ENCODE peak calls at places on chromosomes 6 and 20, in six cellular contexts. One of them, this sample, is unnamed. For H3K9me3, the result is how much of the 10 kb centered on the place peaks cover.

GRCh38 chr6:35049885-35050284 is 91.3 kb downstream of the TCP11 start:
- DNase-seq in heart right ventricle: peak
- DNase-seq in tibial artery: peak
- DNase-seq in lower lobe of right lung: no peak
- DNase-seq in MM.1S: no peak
- DNase-seq in suprapubic skin: no peak
- DNase-seq in this sample: no peak

GRCh38 chr6:117265425-117266266 is at the start of gene VGLL2:
- DNase-seq in MM.1S: peak
- DNase-seq in heart right ventricle: peak
- DNase-seq in lower lobe of right lung: peak
- DNase-seq in tibial artery: no peak
- DNase-seq in suprapubic skin: peak
- DNase-seq in this sample: no peak

GRCh38 chr6:150490586-150490985 is 109.1 kb upstream of the PLEKHG1 start:
- DNase-seq in lower lobe of right lung: no peak
- DNase-seq in heart right ventricle: no peak
- DNase-seq in suprapubic skin: no peak
- DNase-seq in tibial artery: no peak
- DNase-seq in MM.1S: no peak
- DNase-seq in this sample: no peak

GRCh38 chr20:5127204-5127858 is 523 bp downstream of the CDS2 start:
- DNase-seq in heart right ventricle: peak
- DNase-seq in suprapubic skin: peak
- DNase-seq in tibial artery: peak
- DNase-seq in lower lobe of right lung: peak
- DNase-seq in MM.1S: peak
- DNase-seq in this sample: peak

GRCh38 chr20:40809361-40809760 is 120.3 kb upstream of the MAFB start:
- DNase-seq in suprapubic skin: no peak
- DNase-seq in lower lobe of right lung: no peak
- DNase-seq in MM.1S: no peak
- DNase-seq in tibial artery: no peak
- DNase-seq in heart right ventricle: no peak
- DNase-seq in this sample: no peak

GRCh38 chr6:4607026-4607704 is 169.0 kb upstream of the CDYL start:
- DNase-seq in lower lobe of right lung: no peak
- DNase-seq in tibial artery: no peak
- DNase-seq in MM.1S: no peak
- DNase-seq in heart right ventricle: peak
- DNase-seq in suprapubic skin: no peak
- DNase-seq in this sample: no peak

GRCh38 chr6:148868314-148868713 is 121.5 kb downstream of the UST start:
- DNase-seq in tibial artery: no peak
- DNase-seq in MM.1S: no peak
- DNase-seq in suprapubic skin: no peak
- DNase-seq in lower lobe of right lung: no peak
- DNase-seq in heart right ventricle: no peak
- DNase-seq in this sample: no peak

GRCh38 chr20:63521602-63522001 is 1.0 kb downstream of the PPDPF start:
- DNase-seq in lower lobe of right lung: peak
- DNase-seq in tibial artery: no peak
- DNase-seq in heart right ventricle: peak
- DNase-seq in MM.1S: no peak
- DNase-seq in suprapubic skin: no peak
- DNase-seq in this sample: no peak

GRCh38 chr6:71289039-71289801 is 609 bp downstream of the OGFRL1 start:
- DNase-seq in lower lobe of right lung: peak
- DNase-seq in tibial artery: peak
- DNase-seq in suprapubic skin: peak
- DNase-seq in heart right ventricle: peak
- DNase-seq in MM.1S: peak
- DNase-seq in this sample: peak

GRCh38 chr6:16639689-16640480 is 121.4 kb downstream of the ATXN1 start:
- DNase-seq in lower lobe of right lung: no peak
- DNase-seq in suprapubic skin: no peak
- DNase-seq in tibial artery: no peak
- DNase-seq in MM.1S: no peak
- DNase-seq in heart right ventricle: no peak
- DNase-seq in this sample: no peak

GRCh38 chr20:32589769-32590168 is 4.6 kb upstream of the NOL4L start:
- DNase-seq in tibial artery: no peak
- DNase-seq in heart right ventricle: no peak
- DNase-seq in lower lobe of right lung: no peak
- DNase-seq in MM.1S: no peak
- DNase-seq in suprapubic skin: no peak
- DNase-seq in this sample: no peak

GRCh38 chr6:166419268-166419667 is 36.5 kb upstream of the MPC1 start:
- DNase-seq in suprapubic skin: no peak
- DNase-seq in lower lobe of right lung: no peak
- DNase-seq in MM.1S: peak
- DNase-seq in heart right ventricle: no peak
- DNase-seq in tibial artery: peak
- DNase-seq in this sample: no peak

GRCh38 chr6:111737065-111737521 is 131.4 kb upstream of the TRAF3IP2 start:
- DNase-seq in suprapubic skin: no peak
- DNase-seq in heart right ventricle: no peak
- DNase-seq in lower lobe of right lung: no peak
- DNase-seq in MM.1S: no peak
- DNase-seq in tibial artery: no peak
- DNase-seq in this sample: no peak

GRCh38 chr6:166338854-166339253 is 3.5 kb downstream of the SFT2D1 start:
- DNase-seq in lower lobe of right lung: no peak
- DNase-seq in MM.1S: no peak
- DNase-seq in tibial artery: no peak
- DNase-seq in suprapubic skin: no peak
- DNase-seq in heart right ventricle: no peak
- DNase-seq in this sample: no peak

GRCh38 chr6:118017301-118017854 is 110.3 kb downstream of the SLC35F1 start:
- DNase-seq in tibial artery: no peak
- DNase-seq in suprapubic skin: no peak
- DNase-seq in MM.1S: no peak
- DNase-seq in lower lobe of right lung: no peak
- DNase-seq in heart right ventricle: no peak
- DNase-seq in this sample: no peak

GRCh38 chr6:21383499-21384085 is 210.0 kb upstream of the SOX4 start:
- DNase-seq in tibial artery: no peak
- DNase-seq in lower lobe of right lung: no peak
- DNase-seq in heart right ventricle: no peak
- DNase-seq in MM.1S: no peak
- DNase-seq in suprapubic skin: no peak
- DNase-seq in this sample: no peak

GRCh38 chr6:2848851-2849250 is 7.2 kb upstream of the SERPINB1 start:
- DNase-seq in suprapubic skin: no peak
- DNase-seq in MM.1S: peak
- DNase-seq in tibial artery: no peak
- DNase-seq in heart right ventricle: no peak
- DNase-seq in lower lobe of right lung: no peak
- DNase-seq in this sample: no peak

GRCh38 chr6:140079328-140079727 is 704.9 kb upstream of the CITED2 start:
- DNase-seq in lower lobe of right lung: no peak
- DNase-seq in MM.1S: no peak
- DNase-seq in tibial artery: no peak
- DNase-seq in suprapubic skin: no peak
- DNase-seq in heart right ventricle: peak
- DNase-seq in this sample: no peak

GRCh38 chr6:74735304-74735703 is 470.5 kb downstream of the COL12A1 start:
- DNase-seq in lower lobe of right lung: no peak
- DNase-seq in MM.1S: no peak
- DNase-seq in tibial artery: peak
- DNase-seq in heart right ventricle: no peak
- DNase-seq in suprapubic skin: peak
- DNase-seq in this sample: no peak

DNA sequence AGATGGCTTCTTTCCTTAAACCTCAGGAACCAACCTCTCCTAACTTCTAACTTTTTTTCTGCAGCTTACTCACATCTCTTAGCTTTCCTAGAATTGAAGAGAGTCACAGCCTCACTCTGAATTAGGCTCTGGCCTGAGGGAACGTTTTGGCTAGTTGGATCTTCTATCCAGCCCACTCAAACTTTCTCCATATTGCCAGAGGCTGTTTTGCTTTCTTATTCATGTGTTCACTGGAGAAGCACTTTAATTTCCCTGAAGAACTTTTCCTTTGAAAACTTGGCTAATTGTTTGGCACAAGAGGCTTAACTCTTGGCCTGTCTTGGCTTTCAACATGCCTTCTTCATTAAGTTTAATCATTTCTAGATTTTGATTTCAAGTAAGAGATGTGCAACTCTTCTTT is 138.2 kb upstream of the PLCB4 start:
- DNase-seq in suprapubic skin: no peak
- DNase-seq in lower lobe of right lung: no peak
- DNase-seq in tibial artery: no peak
- DNase-seq in MM.1S: no peak
- DNase-seq in heart right ventricle: no peak
- DNase-seq in this sample: no peak
- H3K9me3 ChIP-seq in suprapubic skin: under half
- H3K9me3 ChIP-seq in lower lobe of right lung: under half
- H3K9me3 ChIP-seq in tibial artery: under half
- H3K9me3 ChIP-seq in MM.1S: under half
- H3K9me3 ChIP-seq in heart right ventricle: under half
- H3K9me3 ChIP-seq in this sample: under half

DNA sequence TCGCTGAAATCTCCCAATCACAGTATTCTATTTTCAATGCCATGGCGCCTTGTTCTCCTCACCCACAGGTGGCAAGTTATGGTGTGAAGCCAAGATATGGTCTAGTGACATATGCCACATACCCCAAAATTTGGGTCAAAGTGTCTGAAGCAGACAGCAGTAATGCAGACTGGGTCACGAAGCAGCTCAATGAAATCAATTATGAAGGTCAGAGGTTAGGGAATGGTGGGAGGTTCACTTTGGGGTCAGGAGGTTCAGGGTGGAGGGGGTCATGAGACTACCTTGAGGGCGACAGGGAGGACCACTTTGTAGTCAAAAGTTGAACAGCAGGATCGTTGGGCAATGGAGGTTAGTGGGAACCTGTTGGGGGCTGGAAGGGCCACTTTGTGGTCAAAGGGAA is 2.4 kb downstream of the CFB start:
- DNase-seq in MM.1S: no peak
- DNase-seq in heart right ventricle: no peak
- DNase-seq in tibial artery: no peak
- DNase-seq in lower lobe of right lung: no peak
- DNase-seq in suprapubic skin: no peak
- DNase-seq in this sample: no peak
- H3K9me3 ChIP-seq in MM.1S: under half
- H3K9me3 ChIP-seq in heart right ventricle: under half
- H3K9me3 ChIP-seq in tibial artery: under half
- H3K9me3 ChIP-seq in lower lobe of right lung: under half
- H3K9me3 ChIP-seq in suprapubic skin: under half
- H3K9me3 ChIP-seq in this sample: under half

GRCh38 chr20:50339196-50339901 is 148.7 kb downstream of the CEBPB start:
- DNase-seq in suprapubic skin: no peak
- DNase-seq in tibial artery: no peak
- DNase-seq in lower lobe of right lung: no peak
- DNase-seq in MM.1S: no peak
- DNase-seq in heart right ventricle: no peak
- DNase-seq in this sample: no peak

GRCh38 chr20:50337521-50338466 is 147.2 kb downstream of the CEBPB start:
- DNase-seq in tibial artery: no peak
- DNase-seq in heart right ventricle: no peak
- DNase-seq in suprapubic skin: no peak
- DNase-seq in lower lobe of right lung: no peak
- DNase-seq in MM.1S: no peak
- DNase-seq in this sample: no peak

GRCh38 chr20:50340586-50340985 is 150.0 kb downstream of the CEBPB start:
- DNase-seq in tibial artery: no peak
- DNase-seq in lower lobe of right lung: no peak
- DNase-seq in suprapubic skin: no peak
- DNase-seq in MM.1S: no peak
- DNase-seq in heart right ventricle: no peak
- DNase-seq in this sample: no peak

GRCh38 chr20:50336631-50337030 is 146.0 kb downstream of the CEBPB start:
- DNase-seq in suprapubic skin: no peak
- DNase-seq in heart right ventricle: no peak
- DNase-seq in tibial artery: no peak
- DNase-seq in MM.1S: no peak
- DNase-seq in lower lobe of right lung: no peak
- DNase-seq in this sample: no peak

GRCh38 chr20:50338479-50339195 is 148.0 kb downstream of the CEBPB start:
- DNase-seq in suprapubic skin: no peak
- DNase-seq in MM.1S: peak
- DNase-seq in heart right ventricle: no peak
- DNase-seq in lower lobe of right lung: no peak
- DNase-seq in tibial artery: no peak
- DNase-seq in this sample: no peak
- H3K9me3 ChIP-seq in suprapubic skin: under half
- H3K9me3 ChIP-seq in MM.1S: under half
- H3K9me3 ChIP-seq in heart right ventricle: under half
- H3K9me3 ChIP-seq in lower lobe of right lung: under half
- H3K9me3 ChIP-seq in tibial artery: under half
- H3K9me3 ChIP-seq in this sample: under half

DNA sequence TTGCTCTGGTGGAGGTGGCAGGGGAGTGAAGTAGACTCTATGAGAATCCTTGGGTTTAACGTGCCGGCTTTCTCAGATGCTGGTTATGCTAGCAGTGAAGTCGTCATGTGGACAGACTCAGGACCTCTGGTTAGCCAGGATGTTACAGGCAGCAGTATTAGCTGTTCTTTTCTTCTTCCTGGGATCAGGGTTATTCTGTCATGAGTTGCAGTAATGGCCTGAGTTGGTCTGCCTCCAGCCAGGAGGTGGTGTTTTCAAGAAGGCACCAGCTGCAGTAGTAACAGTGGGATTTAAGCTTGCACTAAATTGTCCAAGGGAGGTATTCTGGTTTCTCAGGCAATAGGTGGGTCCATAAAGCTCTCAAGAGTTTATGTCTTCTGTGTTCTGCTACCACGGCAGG is 56.7 kb downstream of the HDDC2 start:
- DNase-seq in suprapubic skin: no peak
- DNase-seq in MM.1S: no peak
- DNase-seq in tibial artery: no peak
- DNase-seq in heart right ventricle: no peak
- DNase-seq in lower lobe of right lung: no peak
- DNase-seq in this sample: no peak
- H3K9me3 ChIP-seq in suprapubic skin: under half
- H3K9me3 ChIP-seq in MM.1S: under half
- H3K9me3 ChIP-seq in tibial artery: under half
- H3K9me3 ChIP-seq in heart right ventricle: under half
- H3K9me3 ChIP-seq in lower lobe of right lung: under half
- H3K9me3 ChIP-seq in this sample: under half

DNA sequence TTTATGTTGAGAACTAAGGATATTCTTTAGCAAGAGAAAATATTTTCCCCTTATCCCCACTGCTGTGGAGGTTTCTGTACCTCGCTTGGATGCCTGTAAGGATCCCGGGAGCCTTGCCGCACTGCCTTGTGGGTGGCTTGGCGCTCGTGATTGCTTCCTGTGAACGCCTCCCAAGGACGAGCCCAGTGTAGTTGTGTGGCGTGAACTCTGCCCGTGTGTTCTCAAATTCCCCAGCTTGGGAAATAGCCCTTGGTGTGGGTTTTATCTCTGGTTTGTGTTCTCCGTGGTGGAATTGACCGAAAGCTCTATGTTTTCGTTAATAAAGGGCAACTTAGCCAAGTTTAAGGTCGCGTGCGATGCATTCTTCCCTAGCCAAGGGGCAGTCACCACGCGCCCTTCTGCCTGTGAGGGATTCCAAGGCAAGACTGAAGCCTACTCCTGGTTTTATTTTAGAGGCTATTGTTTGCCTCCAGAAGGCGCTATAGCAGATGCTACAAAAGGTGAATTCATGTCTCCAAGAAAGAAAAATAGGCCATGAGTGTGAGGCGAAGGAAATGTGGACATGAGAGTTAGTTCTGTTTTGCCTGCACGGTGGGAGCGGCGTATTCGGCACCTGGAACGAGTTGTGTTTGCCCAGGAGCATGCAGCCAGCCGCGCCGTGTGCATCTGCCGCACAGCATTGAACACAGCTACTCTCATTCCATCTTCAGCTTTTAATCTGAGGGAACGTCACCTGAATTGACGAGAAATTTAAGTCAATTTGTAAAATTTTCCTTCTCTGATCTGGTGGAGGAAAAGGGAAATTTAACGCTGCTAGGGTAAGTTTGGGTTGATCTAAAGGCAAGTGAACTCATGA is 40.3 kb upstream of the IRF4 start:
- DNase-seq in heart right ventricle: peak
- DNase-seq in suprapubic skin: no peak
- DNase-seq in tibial artery: no peak
- DNase-seq in lower lobe of right lung: peak
- DNase-seq in MM.1S: no peak
- DNase-seq in this sample: no peak
- H3K9me3 ChIP-seq in heart right ventricle: under half
- H3K9me3 ChIP-seq in suprapubic skin: under half
- H3K9me3 ChIP-seq in tibial artery: under half
- H3K9me3 ChIP-seq in lower lobe of right lung: under half
- H3K9me3 ChIP-seq in MM.1S: under half
- H3K9me3 ChIP-seq in this sample: under half

This sample was measured in prostate gland.